ENCODE peak calls at places on chromosomes 5 and 9, in nine cellular contexts. C, T, J, N, F, W, L, K and Y are unnamed samples.

GRCh38 chr9:82031538-82032280 is 43.1 kb downstream of the SPATA31D1 start:
- DNase-seq in N (peak), F (peak), C (no peak), K (no peak), W (peak), T (no peak), L (peak), J (peak), Y (no peak)

GRCh38 chr5:1101991-1102713 is 9.7 kb downstream of the SLC12A7 start:
- DNase-seq in T (no peak), W (no peak), F (no peak), K (no peak), L (no peak), C (no peak), N (no peak), J (no peak), Y (no peak)

GRCh38 chr5:38541174-38541724 is 15.2 kb downstream of the LIFR start:
- DNase-seq in J (no peak), N (no peak), C (no peak), W (no peak), T (no peak), L (no peak), F (no peak), K (no peak), Y (no peak)

GRCh38 chr5:127358782-127359181 is 68.2 kb downstream of the MEGF10 start:
- DNase-seq in K (no peak), T (no peak), F (no peak), L (no peak), N (no peak), C (no peak), J (no peak), W (peak), Y (no peak)

GRCh38 chr9:87270241-87271234 is 227.1 kb upstream of the DAPK1 start:
- DNase-seq in L (no peak), J (no peak), T (no peak), K (no peak), N (no peak), W (no peak), F (no peak), C (peak), Y (no peak)

GRCh38 chr9:98644011-98644410 is 64.7 kb downstream of the GABBR2 start:
- DNase-seq in K (no peak), J (no peak), C (no peak), T (no peak), F (no peak), N (no peak), W (no peak), L (no peak), Y (no peak)

GRCh38 chr5:42228279-42228678 is 195.0 kb upstream of the GHR start:
- DNase-seq in L (no peak), K (no peak), F (no peak), T (no peak), C (no peak), J (no peak), W (no peak), N (no peak), Y (no peak)

GRCh38 chr9:18861599-18862546 is 171.1 kb downstream of the SAXO1 start:
- DNase-seq in L (peak), K (no peak), J (peak), C (peak), F (no peak), T (no peak), W (no peak), N (peak), Y (no peak)

GRCh38 chr9:127129073-127129717 is 6.8 kb upstream of the ANGPTL2 start:
- DNase-seq in K (no peak), J (no peak), W (no peak), L (no peak), T (no peak), F (no peak), C (no peak), N (no peak), Y (no peak)

GRCh38 chr9:35688558-35689350 is 971 bp downstream of the TPM2 start:
- DNase-seq in C (no peak), L (no peak), N (no peak), F (peak), W (no peak), K (no peak), J (no peak), T (no peak), Y (no peak)

GRCh38 chr5:119353686-119354366 is 2.0 kb upstream of the TNFAIP8 start:
- DNase-seq in F (no peak), N (no peak), W (no peak), L (no peak), J (no peak), C (no peak), K (no peak), T (no peak), Y (no peak)

GRCh38 chr5:151924564-151925395 is at the start of gene GLRA1:
- DNase-seq in C (peak), L (peak), K (no peak), T (peak), J (no peak), W (no peak), F (peak), N (peak), Y (peak)

GRCh38 chr9:124767830-124768229 is 3.3 kb downstream of the NR6A1 start:
- DNase-seq in L (no peak), T (no peak), N (no peak), K (no peak), W (no peak), F (no peak), C (no peak), J (no peak), Y (no peak)

GRCh38 chr9:16928179-16928945 is 57.9 kb upstream of the BNC2 start:
- DNase-seq in T (no peak), K (no peak), L (no peak), F (no peak), N (no peak), J (no peak), C (no peak), W (no peak), Y (peak)

GRCh38 chr9:113293285-113293874 is 9.8 kb downstream of the RNF183 start:
- DNase-seq in T (no peak), N (no peak), C (no peak), J (no peak), L (no peak), F (no peak), W (no peak), K (no peak), Y (no peak)